ENCODE peak calls at places on chromosome 5, in ten cellular contexts. O, B, T, V, D, Q, W, U, F and A are unnamed samples.
A peak's percentile ranks its signal among the peaks of the same experiment; 100 is the strongest.

GRCh38 chr5:54745599-54745998 is 228.0 kb downstream of the SNX18 start:
- DNase-seq in F (no peak), W (peak; percentile 17), Q (no peak), T (no peak), V (no peak), U (no peak), B (no peak), O (no peak), D (no peak), A (no peak)

GRCh38 chr5:27020965-27021364 is 17.4 kb downstream of the CDH9 start:
- DNase-seq in D (no peak), F (no peak), B (no peak), Q (peak; percentile 34), U (no peak), O (no peak), T (no peak), V (no peak), W (peak; percentile 45), A (no peak)

GRCh38 chr5:31854625-31855526 is 215.9 kb downstream of the PDZD2 start:
- DNase-seq in V (peak; percentile 49), U (peak; percentile 47), F (no peak), D (peak; percentile 48), O (peak; percentile 74), Q (peak; percentile 20), W (peak; percentile 50), T (peak; percentile 21), B (no peak), A (peak; percentile 55)

GRCh38 chr5:74953961-74954720 is 88.0 kb upstream of the FAM169A start:
- DNase-seq in Q (no peak), V (no peak), B (no peak), U (no peak), W (peak; percentile 35), F (no peak), O (no peak), T (no peak), D (peak; percentile 59), A (no peak)

GRCh38 chr5:171137768-171138540 is 171.1 kb upstream of the TLX3 start:
- DNase-seq in V (no peak), B (no peak), U (no peak), O (no peak), W (peak; percentile 54), Q (peak; percentile 19), F (peak; percentile 54), D (no peak), T (no peak), A (no peak)

GRCh38 chr5:79503794-79504495 is 10.0 kb downstream of the HOMER1 start:
- DNase-seq in Q (peak; percentile 39), W (no peak), F (peak; percentile 21), O (no peak), D (no peak), T (no peak), V (no peak), B (no peak), U (no peak), A (no peak)

GRCh38 chr5:164326219-164326618 is 820.8 kb downstream of the MAT2B start:
- DNase-seq in W (no peak), B (no peak), Q (peak; percentile 4), V (no peak), F (no peak), O (no peak), U (no peak), D (no peak), T (no peak), A (no peak)

GRCh38 chr5:8176101-8176693 is 307.2 kb downstream of the MTRR start:
- DNase-seq in O (no peak), V (no peak), U (no peak), T (no peak), W (peak; percentile 26), D (no peak), Q (no peak), B (no peak), F (no peak), A (no peak)

GRCh38 chr5:64210866-64211265 is 45.2 kb downstream of the RNF180 start:
- DNase-seq in V (no peak), U (no peak), D (no peak), F (peak; percentile 42), O (no peak), Q (no peak), T (no peak), B (no peak), W (peak; percentile 87), A (no peak)

GRCh38 chr5:98927242-98927987 is 1.4 kb downstream of the CHD1 start:
- DNase-seq in F (peak; percentile 36), O (peak; percentile 83), Q (peak; percentile 43), U (peak; percentile 56), V (no peak), T (peak; percentile 53), D (no peak), B (peak; percentile 45), W (peak; percentile 83), A (peak; percentile 50)

GRCh38 chr5:128020012-128020411 is 63.6 kb upstream of the SLC12A2 start:
- DNase-seq in V (no peak), F (no peak), W (no peak), B (no peak), T (no peak), Q (no peak), D (no peak), U (no peak), O (no peak), A (no peak)

GRCh38 chr5:172583931-172584511 is 57.0 kb upstream of the NEURL1B start:
- DNase-seq in B (no peak), F (no peak), V (no peak), W (no peak), D (peak; percentile 26), O (peak; percentile 81), U (peak; percentile 80), Q (no peak), T (no peak), A (peak; percentile 84)

GRCh38 chr5:89981006-89981405 is 428.6 kb downstream of the CETN3 start:
- DNase-seq in B (no peak), U (no peak), O (no peak), V (no peak), D (no peak), Q (no peak), F (no peak), W (no peak), T (no peak), A (no peak)

GRCh38 chr5:124231794-124232193 is 514.6 kb downstream of the ZNF608 start:
- DNase-seq in Q (no peak), D (no peak), V (no peak), F (no peak), W (no peak), T (no peak), O (no peak), U (no peak), B (no peak), A (no peak)
- H3K4me3 ChIP-seq in Q (no peak overlapping the region), D (no peak overlapping the region), V (no peak overlapping the region), F (no peak overlapping the region), W (no peak overlapping the region), T (no peak overlapping the region), O (no peak overlapping the region), U (no peak overlapping the region), B (no peak overlapping the region), A (no peak overlapping the region)

DNA sequence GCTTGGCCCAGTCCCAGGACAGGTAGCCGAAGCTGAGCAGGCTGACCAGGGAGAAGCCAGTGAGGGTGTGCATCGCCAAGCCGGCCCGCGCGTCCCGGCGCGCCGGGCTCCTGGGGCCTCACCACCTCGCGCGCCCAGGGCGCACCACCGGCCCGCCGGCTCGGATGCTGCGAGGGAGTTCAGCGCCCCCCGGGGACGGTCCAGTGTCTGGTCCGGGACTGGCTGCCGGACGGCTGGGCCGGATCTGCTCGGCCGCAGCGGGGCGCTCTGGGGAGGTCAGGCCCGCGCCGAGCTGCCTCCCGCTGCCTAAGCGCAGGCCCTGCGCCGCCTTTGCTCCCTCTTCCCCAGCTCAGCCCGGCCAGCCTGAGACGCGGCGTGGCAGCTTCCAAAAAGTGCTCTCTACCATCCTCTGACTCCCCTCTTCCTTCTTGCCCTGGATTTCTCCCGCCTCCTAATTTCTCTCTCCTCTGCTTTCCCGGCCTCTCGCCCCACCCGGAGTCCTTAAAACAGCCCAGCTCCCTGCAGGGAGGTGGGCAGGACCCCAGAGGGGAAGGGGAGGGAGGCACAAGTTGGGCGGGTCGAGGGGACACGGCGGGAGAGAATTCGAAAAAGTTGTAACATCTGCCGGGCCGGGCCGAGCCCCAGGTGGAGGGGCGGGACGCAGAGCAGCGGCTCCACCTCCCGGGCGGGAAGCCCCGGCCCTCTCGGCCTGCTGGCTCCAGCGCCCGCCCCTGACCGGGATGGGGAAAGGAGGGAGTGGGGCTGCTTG is at the start of gene ARSI:
- DNase-seq in B (no peak), D (peak; percentile 50), T (no peak), U (peak; percentile 55), Q (peak; percentile 62), F (peak; percentile 55), W (peak; percentile 72), V (no peak), O (peak; percentile 83), A (peak; percentile 86)
- H3K4me3 ChIP-seq in B (no peak within 1 kb of the TSS), D (peak within 1 kb of the TSS; percentile 12), T (no peak within 1 kb of the TSS), U (peak within 1 kb of the TSS; percentile 7), Q (peak within 1 kb of the TSS; percentile 58), F (peak within 1 kb of the TSS; percentile 60), W (peak within 1 kb of the TSS; percentile 21), V (peak within 1 kb of the TSS; percentile 47), O (peak within 1 kb of the TSS; percentile 32), A (peak within 1 kb of the TSS; percentile 16)

GRCh38 chr5:42426036-42426435 is 2.8 kb downstream of the GHR start:
- DNase-seq in D (no peak), W (no peak), O (no peak), U (no peak), B (no peak), T (no peak), Q (no peak), F (no peak), V (no peak), A (no peak)

GRCh38 chr5:42419294-42419693 is 3.9 kb upstream of the GHR start:
- DNase-seq in D (no peak), V (no peak), O (no peak), F (no peak), T (no peak), Q (no peak), B (no peak), U (no peak), W (no peak), A (no peak)

DNA sequence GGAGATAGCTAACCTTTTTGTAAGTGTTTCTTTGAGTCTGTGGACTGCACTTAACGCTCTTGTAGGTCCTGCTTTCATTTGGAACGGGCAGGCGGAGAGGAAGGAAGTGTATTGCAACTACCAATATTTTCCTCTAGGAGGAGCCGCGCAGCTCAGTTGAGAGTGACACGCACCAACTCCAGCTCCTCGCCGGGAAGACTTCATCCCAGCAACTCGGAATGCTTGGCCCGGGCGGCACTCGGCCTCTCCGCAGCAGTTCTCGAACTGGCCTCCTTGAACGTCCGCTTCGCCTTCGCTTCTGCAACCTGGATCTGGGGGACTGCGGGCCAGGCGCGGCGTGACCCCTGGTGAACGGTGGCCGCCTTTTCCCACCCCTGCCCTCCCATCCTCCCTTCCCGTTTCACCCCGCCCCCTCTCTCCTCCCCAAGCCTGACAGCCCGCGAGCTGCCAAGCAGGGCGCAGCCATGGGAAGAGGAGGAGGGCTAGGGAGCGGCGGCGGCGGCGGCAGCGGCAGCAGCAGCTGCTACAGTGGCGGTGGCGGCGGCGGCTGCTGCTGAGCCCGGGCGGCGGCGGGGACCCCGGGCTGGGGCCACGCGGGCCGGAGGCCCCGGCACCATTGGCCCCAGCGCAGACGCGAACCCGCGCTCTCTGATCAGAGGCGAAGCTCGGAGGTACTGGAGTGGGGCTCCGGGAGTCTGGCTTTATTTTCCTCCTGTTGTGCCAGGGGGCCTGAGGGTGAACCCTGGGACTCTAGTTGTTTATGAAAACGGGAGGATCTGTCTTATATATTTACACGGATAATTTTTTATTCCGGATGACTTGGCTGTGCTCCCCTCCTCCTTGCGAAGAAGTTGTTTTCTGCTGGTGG is at the start of gene GHR:
- DNase-seq in T (peak; percentile 84), V (peak; percentile 53), F (peak; percentile 72), O (peak; percentile 93), B (no peak), W (peak; percentile 96), U (peak; percentile 87), D (peak; percentile 70), Q (peak; percentile 85), A (peak; percentile 92)
- H3K4me3 ChIP-seq in T (peak within 1 kb of the TSS; percentile 64), V (peak within 1 kb of the TSS; percentile 81), F (peak within 1 kb of the TSS; percentile 69), O (peak within 1 kb of the TSS; percentile 66), B (no peak within 1 kb of the TSS), W (peak within 1 kb of the TSS; percentile 87), U (peak within 1 kb of the TSS; percentile 53), D (peak within 1 kb of the TSS; percentile 38), Q (peak within 1 kb of the TSS; percentile 58), A (peak within 1 kb of the TSS; percentile 91)

GRCh38 chr5:58263291-58263690 is 196.6 kb downstream of the PLK2 start:
- DNase-seq in B (no peak), V (no peak), U (no peak), T (no peak), O (no peak), F (no peak), D (no peak), W (no peak), Q (no peak), A (no peak)
- H3K4me3 ChIP-seq in B (no peak overlapping the region), V (no peak overlapping the region), U (no peak overlapping the region), T (no peak overlapping the region), O (no peak overlapping the region), F (no peak overlapping the region), D (no peak overlapping the region), W (no peak overlapping the region), Q (no peak overlapping the region), A (no peak overlapping the region)